ENCODE peak calls at places on chromosomes 6 and 20, in four cellular contexts. C is progenitor cell of endocrine pancreas; T is iPS-NIHi11; N is stimulated activated CD4-positive, alpha-beta T cell treated with anti-CD3 and anti-CD28 coated beads, Interleukin-15, amount 100 ng/mL, for 24 hours. K is an unnamed sample.

GRCh38 chr20:63967330-63968135 is 2.2 kb downstream of the ZNF512B start:
- DNase-seq in C (peak), T (no peak), N (no peak), K (no peak)

GRCh38 chr6:116990679-116991078 is 113.6 kb downstream of the RFX6 start:
- DNase-seq in C (no peak), T (no peak), N (no peak), K (no peak)

GRCh38 chr20:32574296-32575226 is 10.6 kb downstream of the NOL4L start:
- DNase-seq in C (no peak), T (no peak), N (peak), K (no peak)

GRCh38 chr6:142463988-142464387 is 162.2 kb downstream of the ADGRG6 start:
- DNase-seq in C (no peak), T (no peak), N (no peak), K (no peak)

GRCh38 chr6:47308674-47309325 is 905 bp downstream of the TNFRSF21 start:
- DNase-seq in C (peak), T (peak), N (peak), K (no peak)

GRCh38 chr6:66662196-66662595 is 955.2 kb upstream of the EYS start:
- DNase-seq in C (no peak), T (peak), N (no peak), K (no peak)

GRCh38 chr20:117518-117917 is 24.9 kb upstream of the DEFB126 start:
- DNase-seq in C (no peak), T (no peak), N (no peak), K (no peak)

GRCh38 chr6:84579404-84579803 is 185.0 kb downstream of the TBX18 start:
- DNase-seq in C (no peak), T (no peak), N (no peak), K (no peak)

GRCh38 chr6:158170656-158171081 is 2.5 kb downstream of the GTF2H5 start:
- DNase-seq in C (no peak), T (no peak), N (no peak), K (no peak)

GRCh38 chr6:4362306-4362705 is 226.9 kb upstream of the ECI2 start:
- DNase-seq in C (no peak), T (no peak), N (no peak), K (no peak)

GRCh38 chr20:8932192-8933150 is 136.4 kb upstream of the PLCB4 start:
- DNase-seq in C (no peak), T (no peak), N (no peak), K (no peak)

GRCh38 chr6:68575765-68576439 is 59.2 kb upstream of the ADGRB3 start:
- DNase-seq in C (peak), T (peak), N (no peak), K (no peak)

GRCh38 chr6:106069478-106069877 is 16.7 kb upstream of the PRDM1 start:
- DNase-seq in C (no peak), T (no peak), N (no peak), K (no peak)

GRCh38 chr6:110878751-110879539 is 4.4 kb downstream of the AMD1 start:
- DNase-seq in C (no peak), T (no peak), N (peak), K (peak)

GRCh38 chr20:20303742-20304141 is 64.2 kb upstream of the INSM1 start:
- DNase-seq in C (no peak), T (no peak), N (no peak), K (no peak)

GRCh38 chr6:166996406-166996805 is 2.8 kb upstream of the CEP43 start:
- DNase-seq in C (no peak), T (no peak), N (no peak), K (no peak)

GRCh38 chr6:133632206-133632605 is 256.7 kb upstream of the TCF21 start:
- DNase-seq in C (no peak), T (no peak), N (no peak), K (no peak)

GRCh38 chr20:23583526-23583925 is 15.2 kb upstream of the CST9L start:
- DNase-seq in C (no peak), T (no peak), N (no peak), K (no peak)

GRCh38 chr6:50655848-50656453 is 57.4 kb upstream of the TFAP2D start:
- DNase-seq in C (no peak), T (peak), N (no peak), K (no peak)

GRCh38 chr6:15400572-15401004 is 154.7 kb downstream of the JARID2 start:
- DNase-seq in C (peak), T (peak), N (peak), K (peak)

GRCh38 chr20:31661625-31662371 is 24.1 kb downstream of the COX4I2 start:
- DNase-seq in C (peak), T (peak), N (peak), K (peak)

GRCh38 chr20:34017610-34018009 is 23.9 kb downstream of the RALY start:
- DNase-seq in C (no peak), T (no peak), N (no peak), K (no peak)

GRCh38 chr6:3812596-3812995 is 36.6 kb upstream of the FAM50B start:
- DNase-seq in C (no peak), T (no peak), N (no peak), K (no peak)

GRCh38 chr20:5020760-5021159 is 19.4 kb upstream of the SLC23A2 start:
- DNase-seq in C (no peak), T (no peak), N (no peak), K (no peak)

GRCh38 chr6:113591896-113592827 is 265.0 kb upstream of the MARCKS start:
- DNase-seq in C (no peak), T (peak), N (no peak), K (no peak)

GRCh38 chr6:17817763-17818162 is 111.0 kb upstream of the NUP153 start:
- DNase-seq in C (no peak), T (no peak), N (no peak), K (no peak)

K was measured in activated naive CD8-positive, alpha-beta T cell treated with anti-CD3 and anti-CD28 coated beads, Interleukin-2, amount 10 ng/mL, durations not matched to agents 7 days and 5 days.